ENCODE peak calls at places on chromosomes 16 and 17, in five cellular contexts. P is endothelial cell of umbilical vein, Y is HepG2, F is HCT116, R is GM12878. L is an unnamed sample.
A peak's percentile ranks its signal among the peaks of the same experiment; 100 is the strongest.

GRCh38 chr16:69762843-69763556 is 868 bp downstream of the WWP2 start:
- DNase-seq in P (peak; percentile 56), R (no peak), Y (peak; percentile 37), F (no peak), L (no peak)

GRCh38 chr17:75756451-75757085 is 8.4 kb downstream of the GALK1 start:
- DNase-seq in F (no peak), Y (no peak), P (no peak), R (no peak), L (no peak)

GRCh38 chr17:8443756-8444155 is 8.1 kb downstream of the NDEL1 start:
- DNase-seq in F (no peak), R (no peak), P (no peak), Y (no peak), L (no peak)

GRCh38 chr17:40329981-40330794 is 21.2 kb downstream of the RARA start:
- DNase-seq in Y (no peak), P (no peak), R (no peak), F (no peak), L (no peak)

GRCh38 chr16:67514382-67514828 is 14.2 kb upstream of the RIPOR1 start:
- DNase-seq in R (peak; percentile 90), P (peak; percentile 66), F (peak; percentile 69), Y (peak; percentile 87), L (peak; percentile 32)

GRCh38 chr17:78369791-78370381 is 8.6 kb upstream of the PGS1 start:
- DNase-seq in P (no peak), F (no peak), Y (no peak), R (no peak), L (no peak)

GRCh38 chr16:1096164-1097082 is at the start of gene C1QTNF8:
- DNase-seq in F (no peak), R (no peak), Y (no peak), P (no peak), L (no peak)

GRCh38 chr16:66369055-66369592 is 2.6 kb downstream of the CDH5 start:
- DNase-seq in F (no peak), P (peak; percentile 71), R (no peak), Y (no peak), L (no peak)

GRCh38 chr17:21513012-21513570 is 136.9 kb downstream of the KCNJ12 start:
- DNase-seq in R (no peak), P (peak; percentile 64), Y (peak; percentile 64), F (peak; percentile 57), L (no peak)

GRCh38 chr16:9192746-9193145 is 101.3 kb downstream of the HAPSTR1 start:
- DNase-seq in R (no peak), Y (no peak), P (no peak), F (no peak), L (no peak)

GRCh38 chr16:25080420-25081131 is 31.0 kb upstream of the LCMT1 start:
- DNase-seq in P (no peak), R (no peak), F (no peak), Y (no peak), L (no peak)

GRCh38 chr16:49349446-49350168 is 24.0 kb upstream of the C16orf78 start:
- DNase-seq in F (no peak), R (no peak), Y (no peak), P (no peak), L (no peak)

GRCh38 chr17:9432867-9433495 is 142.6 kb downstream of the STX8 start:
- DNase-seq in P (no peak), F (no peak), Y (no peak), R (no peak), L (no peak)

GRCh38 chr16:71358464-71359031 is at the start of gene CALB2:
- DNase-seq in P (peak; percentile 47), Y (peak; percentile 43), F (no peak), R (no peak), L (no peak)

GRCh38 chr16:78505544-78506371 is 406.3 kb downstream of the WWOX start:
- DNase-seq in P (no peak), Y (peak; percentile 80), F (no peak), R (no peak), L (no peak)

GRCh38 chr17:66930933-66931332 is 33.6 kb upstream of the CACNG4 start:
- DNase-seq in P (no peak), Y (peak; percentile 40), R (no peak), F (peak; percentile 59), L (no peak)

GRCh38 chr17:45428954-45429337 is 3.7 kb downstream of the ARHGAP27 start:
- DNase-seq in R (no peak), F (no peak), P (no peak), Y (no peak), L (no peak)

GRCh38 chr17:45426561-45426960 is 6.1 kb downstream of the ARHGAP27 start:
- DNase-seq in Y (no peak), R (no peak), F (no peak), P (no peak), L (no peak)

GRCh38 chr17:45429338-45430005 is 3.2 kb downstream of the ARHGAP27 start:
- DNase-seq in R (no peak), F (no peak), P (no peak), Y (no peak), L (no peak)

GRCh38 chr17:45427181-45427835 is 5.4 kb downstream of the ARHGAP27 start:
- DNase-seq in R (no peak), P (no peak), Y (no peak), F (no peak), L (no peak)

GRCh38 chr17:45428050-45428953 is 4.4 kb downstream of the ARHGAP27 start:
- DNase-seq in P (peak; percentile 65), Y (peak; percentile 67), R (no peak), F (peak; percentile 57), L (peak; percentile 32)
- TF ChIP-seq EZH2 in P (no peak), Y (no peak), R (no peak), F (no peak), L (no peak)

GRCh38 chr17:63447688-63448005 is 1.5 kb upstream of the CYB561 start:
- DNase-seq in P (peak; percentile 77), R (no peak), Y (no peak), F (no peak), L (no peak)
- H3K9ac ChIP-seq in P (peak overlapping the region; percentile 92), R (no peak overlapping the region), Y (no peak overlapping the region), F (no peak overlapping the region), L (peak overlapping the region; percentile 43)

DNA sequence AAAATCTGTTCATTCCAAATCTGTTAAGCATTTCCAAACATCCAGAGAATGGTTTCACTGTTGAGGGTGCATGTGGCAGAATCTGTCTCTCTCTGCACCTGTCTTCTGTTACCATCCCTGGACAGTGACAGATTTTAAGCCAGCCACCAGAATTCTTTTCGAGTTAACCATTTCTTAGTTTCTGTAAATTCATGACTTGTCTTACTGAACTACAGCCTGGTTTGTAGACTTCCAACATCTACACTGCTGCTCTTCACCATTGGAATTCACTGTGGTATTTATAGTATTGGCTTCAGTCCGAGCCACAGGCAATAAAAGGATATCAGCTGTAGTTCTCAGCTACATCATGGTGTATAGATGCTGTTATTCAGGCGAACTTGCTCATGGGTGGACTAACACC is 47.6 kb downstream of the GOSR1 start:
- DNase-seq in Y (no peak), R (no peak), F (no peak), P (no peak), L (no peak)
- TF ChIP-seq POLR2AphosphoS5 in Y (no peak), R (no peak), F (no peak), P (no peak), L (no peak)

GRCh38 chr16:86573646-86574508 is 4.5 kb upstream of the FOXL1 start:
- DNase-seq in R (no peak), P (no peak), Y (no peak), F (no peak), L (no peak)

GRCh38 chr16:86575754-86576557 is 2.4 kb upstream of the FOXL1 start:
- DNase-seq in Y (peak; percentile 63), R (no peak), P (peak; percentile 92), F (peak; percentile 97), L (no peak)

GRCh38 chr16:86576591-86577313 is 1.6 kb upstream of the FOXL1 start:
- DNase-seq in R (no peak), P (no peak), Y (no peak), F (no peak), L (no peak)

GRCh38 chr16:86574646-86575045 is 3.7 kb upstream of the FOXL1 start:
- DNase-seq in R (no peak), P (no peak), Y (no peak), F (no peak), L (no peak)

GRCh38 chr16:86575095-86575685 is 3.2 kb upstream of the FOXL1 start:
- DNase-seq in R (no peak), F (no peak), Y (no peak), P (no peak), L (no peak)
- TF ChIP-seq EZH2 in R (no peak), F (no peak), Y (no peak), P (no peak), L (no peak)

GRCh38 chr16:81625544-81626152 is 153.4 kb upstream of the PLCG2 start:
- DNase-seq in Y (no peak), R (no peak), P (peak; percentile 96), F (no peak), L (no peak)
- H3K9ac ChIP-seq in Y (peak overlapping the region; percentile 48), R (peak overlapping the region; percentile 21), P (peak overlapping the region; percentile 69), F (peak overlapping the region; percentile 5), L (no peak overlapping the region)

DNA sequence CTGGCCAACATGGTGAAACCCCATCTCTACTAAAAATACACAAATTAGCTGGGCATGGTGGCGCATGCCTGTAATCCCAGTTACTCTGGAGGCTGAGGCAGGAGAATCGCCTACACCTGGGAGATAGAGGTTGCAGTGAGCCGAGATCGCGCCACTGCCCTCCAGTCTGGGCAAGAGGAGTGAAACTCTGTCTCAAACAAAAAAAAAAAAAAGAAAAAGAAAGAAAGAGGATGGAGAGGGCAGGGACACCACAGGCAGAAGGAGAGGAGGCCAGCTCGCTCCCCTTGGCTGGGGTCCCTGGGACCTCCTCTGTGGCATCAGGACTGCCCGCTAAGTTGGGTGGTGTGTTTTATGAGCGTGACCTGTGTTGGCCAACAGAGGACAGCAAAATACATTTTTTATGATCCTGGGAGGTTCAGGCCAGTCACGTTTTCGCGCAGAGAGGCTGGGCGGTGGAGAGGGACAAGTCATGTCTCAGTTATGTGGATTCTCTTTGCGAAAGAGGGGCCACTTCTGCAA is 229.6 kb downstream of the MRTFB start:
- DNase-seq in F (peak; percentile 71), P (peak; percentile 78), Y (peak; percentile 88), R (no peak), L (no peak)
- TF ChIP-seq POLR2AphosphoS5 in F (no peak), P (no peak), Y (no peak), R (no peak), L (no peak)

DNA sequence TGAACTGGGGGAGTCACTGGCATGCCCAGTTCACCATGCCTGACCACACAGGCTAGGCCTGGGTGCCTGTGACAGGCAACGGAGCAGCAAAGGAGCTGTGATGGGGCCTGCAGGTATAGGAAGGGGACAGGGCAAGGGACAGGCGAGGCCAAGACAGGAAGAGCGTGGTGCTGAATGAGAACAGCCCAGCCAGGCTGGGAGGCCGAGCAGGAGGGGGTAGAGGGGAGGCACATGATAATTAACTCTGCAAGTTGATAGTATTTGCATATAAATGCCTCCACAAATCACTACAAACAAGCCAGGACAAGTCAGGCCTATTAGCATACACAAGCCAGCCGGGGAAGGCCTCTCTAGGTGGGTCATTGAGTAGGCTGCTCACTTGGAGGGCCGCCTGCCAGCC is 7.8 kb downstream of the ZFHX3 start:
- DNase-seq in Y (no peak), F (no peak), P (no peak), R (no peak), L (no peak)
- TF ChIP-seq EZH2 in Y (no peak), F (no peak), P (no peak), R (no peak), L (no peak)

L was measured in SK-N-MC.